ENCODE peak calls at places on chromosomes 4 and X, in four cellular contexts. M is WERI-Rb-1, I is OCI-LY7, D is K562. B is an unnamed sample.
A peak's percentile ranks its signal among the peaks of the same experiment; 100 is the strongest.

GRCh38 chr4:115851918-115852766 is 738.7 kb upstream of the NDST4 start:
- DNase-seq in D (peak; percentile 6), M (peak; percentile 81), I (peak; percentile 58), B (no peak)

GRCh38 chr4:118155516-118155915 is 121.2 kb downstream of the NDST3 start:
- DNase-seq in I (no peak), D (no peak), M (no peak), B (no peak)

GRCh38 chrX:13064599-13065143 is 20.3 kb upstream of the FAM9C start:
- DNase-seq in I (no peak), M (no peak), D (no peak), B (no peak)

GRCh38 chrX:9988762-9989161 is 21.6 kb downstream of the CLDN34 start:
- DNase-seq in M (no peak), I (peak; percentile 29), D (no peak), B (no peak)

GRCh38 chr4:36394352-36394903 is 113.0 kb downstream of the DTHD1 start:
- DNase-seq in I (no peak), M (no peak), D (no peak), B (no peak)

GRCh38 chr4:37541956-37542355 is 144.2 kb downstream of the RELL1 start:
- DNase-seq in M (no peak), D (no peak), I (no peak), B (no peak)

GRCh38 chr4:106256190-106256589 is 59.8 kb downstream of the TBCK start:
- DNase-seq in M (no peak), I (no peak), D (no peak), B (no peak)

GRCh38 chr4:110622841-110623709 is at the start of gene PITX2:
- DNase-seq in D (peak; percentile 46), I (peak; percentile 89), M (peak; percentile 99), B (peak; percentile 97)

GRCh38 chr4:60962286-60962685 is 237.8 kb upstream of the ADGRL3 start:
- DNase-seq in I (no peak), M (no peak), D (no peak), B (no peak)

GRCh38 chr4:133775881-133776280 is 425.7 kb downstream of the PABPC4L start:
- DNase-seq in M (no peak), I (no peak), D (no peak), B (peak; percentile 3)

GRCh38 chr4:6591781-6592180 is 16.8 kb downstream of the MAN2B2 start:
- DNase-seq in I (peak; percentile 43), M (no peak), D (no peak), B (no peak)

GRCh38 chrX:42943051-42943450 is 165.1 kb upstream of the PPP1R2C start:
- DNase-seq in D (no peak), M (no peak), I (peak; percentile 57), B (no peak)

GRCh38 chr4:5710962-5711478 is at the start of gene EVC:
- DNase-seq in D (peak; percentile 37), I (no peak), M (peak; percentile 95), B (peak; percentile 76)

GRCh38 chrX:28099166-28099565 is 117.9 kb upstream of the DCAF8L1 start:
- DNase-seq in D (no peak), I (no peak), M (no peak), B (no peak)

GRCh38 chr4:126678608-126679007 is 954.1 kb upstream of the INTU start:
- DNase-seq in D (no peak), I (no peak), M (no peak), B (no peak)

GRCh38 chr4:76811604-76812412 is 86.1 kb downstream of the SOWAHB start:
- DNase-seq in I (no peak), M (no peak), D (no peak), B (no peak)

GRCh38 chr4:26076000-26076587 is 162.1 kb downstream of the SMIM20 start:
- DNase-seq in D (no peak), M (no peak), I (no peak), B (no peak)

GRCh38 chr4:76083386-76083785 is 8.9 kb downstream of the ART3 start:
- DNase-seq in D (no peak), M (no peak), I (no peak), B (no peak)

GRCh38 chrX:31371956-31372355 is 300.1 kb upstream of the FTHL17 start:
- DNase-seq in I (no peak), D (peak; percentile 9), M (no peak), B (no peak)

GRCh38 chr4:95124906-95125504 is 367.2 kb downstream of the BMPR1B start:
- DNase-seq in D (peak; percentile 9), M (peak; percentile 60), I (peak; percentile 25), B (peak; percentile 72)

GRCh38 chr4:95129036-95129435 is 371.3 kb downstream of the BMPR1B start:
- DNase-seq in D (no peak), M (no peak), I (no peak), B (no peak)

GRCh38 chr4:95129708-95130343 is 372.1 kb downstream of the BMPR1B start:
- DNase-seq in D (no peak), I (no peak), M (no peak), B (peak; percentile 99)
- H3K27ac ChIP-seq in D (no peak overlapping the region), I (no peak overlapping the region), M (no peak overlapping the region), B (no peak overlapping the region)

GRCh38 chr4:16450724-16451123 is 224.5 kb upstream of the TAPT1 start:
- DNase-seq in D (no peak), I (no peak), M (no peak), B (peak; percentile 19)
- TF ChIP-seq CTCF in D (no peak), I (no peak), M (peak; percentile 6), B (peak; percentile 30)

DNA sequence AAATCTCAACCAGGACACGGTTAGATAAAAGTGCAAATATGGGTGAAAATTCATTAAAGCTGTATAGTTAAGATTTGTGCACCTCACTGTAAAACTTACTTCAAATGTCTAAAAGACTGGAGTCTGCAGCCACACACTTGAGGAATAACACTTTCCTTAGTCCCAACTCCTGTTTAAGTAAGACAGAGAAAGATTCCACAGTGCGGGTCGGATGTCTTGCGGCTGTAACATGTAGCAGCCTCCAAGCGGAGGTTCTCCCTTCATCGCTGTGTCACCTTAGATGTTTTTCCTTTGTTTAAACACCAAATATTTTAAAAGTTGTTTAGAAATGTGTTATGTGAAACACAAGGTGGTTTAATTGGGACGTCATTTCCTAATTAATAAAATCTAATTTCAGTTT is 905 bp upstream of the MAEA start:
- DNase-seq in I (no peak), M (no peak), D (no peak), B (no peak)
- H3K27ac ChIP-seq in I (peak overlapping the region; percentile 52), M (peak overlapping the region; percentile 89), D (peak overlapping the region; percentile 88), B (peak overlapping the region; percentile 55)

GRCh38 chrX:53547668-53548067 is 113.5 kb upstream of the HSD17B10 start:
- DNase-seq in M (no peak), D (no peak), I (no peak), B (no peak)

GRCh38 chrX:53556868-53557267 is 122.7 kb upstream of the HSD17B10 start:
- DNase-seq in M (no peak), D (no peak), I (no peak), B (no peak)

GRCh38 chrX:53544936-53545335 is 110.8 kb upstream of the HSD17B10 start:
- DNase-seq in D (no peak), I (no peak), M (no peak), B (no peak)

GRCh38 chrX:53550756-53551463 is 116.7 kb upstream of the HSD17B10 start:
- DNase-seq in I (no peak), D (no peak), M (no peak), B (no peak)
- TF ChIP-seq CTCF in I (no peak), D (no peak), M (no peak), B (no peak)

GRCh38 chrX:117327306-117327705 is 789.3 kb downstream of the KLHL13 start:
- DNase-seq in M (no peak), I (no peak), D (no peak), B (no peak)

DNA sequence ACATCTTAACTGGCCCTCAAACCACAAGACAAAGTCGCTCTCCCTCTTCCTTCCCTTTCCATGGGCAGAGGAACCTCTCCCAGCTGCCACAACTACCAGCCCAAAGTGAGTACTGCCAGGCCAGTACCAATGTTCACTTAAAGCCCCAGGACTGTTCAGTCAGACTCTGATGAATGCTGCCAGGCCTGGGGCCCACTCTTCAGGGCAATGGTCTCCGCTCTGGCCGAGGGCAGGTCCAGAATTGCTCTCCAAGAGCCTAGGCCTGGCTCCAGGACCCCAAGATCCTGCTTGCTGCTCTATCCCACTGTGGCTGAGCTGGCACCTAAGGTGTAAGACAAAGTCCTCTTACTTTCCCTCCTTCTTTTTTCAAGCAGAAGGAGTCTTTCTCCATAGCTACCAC is 790.9 kb downstream of the KLHL13 start:
- DNase-seq in M (no peak), D (no peak), I (no peak), B (no peak)
- H3K27ac ChIP-seq in M (no peak overlapping the region), D (no peak overlapping the region), I (no peak overlapping the region), B (no peak overlapping the region)

DNA sequence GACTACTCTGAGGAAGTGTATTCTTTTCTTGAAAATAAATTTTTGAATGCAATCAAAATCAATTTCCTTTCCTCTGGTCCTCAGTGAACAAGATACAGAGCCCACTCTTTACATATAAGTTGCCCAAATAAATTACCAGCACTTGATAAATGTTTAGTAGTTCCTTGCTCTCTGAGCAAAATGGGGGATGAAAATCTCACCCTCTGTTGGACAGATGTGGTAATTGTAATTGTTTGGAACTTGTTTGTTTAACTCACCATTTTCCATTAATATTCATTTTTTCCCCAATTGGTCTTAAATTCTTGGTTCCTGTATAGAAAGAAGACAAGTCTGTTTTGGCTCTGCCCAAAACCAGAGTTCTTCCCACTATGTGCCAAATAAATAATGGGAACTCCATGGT is 146.3 kb downstream of the LDB2 start:
- DNase-seq in I (no peak), D (no peak), M (no peak), B (peak; percentile 57)
- TF ChIP-seq CTCF in I (peak; percentile 46), D (peak; percentile 15), M (no peak), B (peak; percentile 48)

B was measured in cardiac muscle cell.